ENCODE peak calls at places on chromosome 5, in ten cellular contexts. O is uterus, P is WTC11, K is psoas muscle, V is stomach, I is K562, Q is neural crest cell, S is PC-3, Z is endodermal cell, X is ascending aorta. T is an unnamed sample.

GRCh38 chr5:176774216-176775171 is 35.9 kb upstream of the UNC5A start:
- DNase-seq in O (no peak), P (no peak), K (no peak), V (no peak), I (no peak), Q (no peak), S (no peak), Z (peak; percentile 84), X (no peak), T (no peak)

GRCh38 chr5:14675865-14676300 is 11.4 kb downstream of the OTULIN start:
- DNase-seq in O (no peak), P (no peak), K (no peak), V (no peak), I (no peak), Q (no peak), S (no peak), Z (no peak), X (no peak), T (no peak)

GRCh38 chr5:79547982-79548381 is 34.0 kb upstream of the HOMER1 start:
- DNase-seq in O (no peak), P (no peak), K (no peak), V (no peak), I (no peak), Q (no peak), S (peak; percentile 83), Z (no peak), X (no peak), T (no peak)

GRCh38 chr5:120174089-120174488 is 290.0 kb upstream of the PRR16 start:
- DNase-seq in O (no peak), P (no peak), K (no peak), V (no peak), I (no peak), Q (no peak), S (no peak), Z (no peak), X (no peak), T (no peak)

GRCh38 chr5:39283231-39283818 is 64.0 kb upstream of the FYB1 start:
- DNase-seq in O (peak; percentile 48), P (peak; percentile 18), K (no peak), V (no peak), I (peak; percentile 33), Q (no peak), S (peak; percentile 90), Z (peak; percentile 80), X (no peak), T (peak; percentile 31)

GRCh38 chr5:126267435-126267834 is 155.8 kb upstream of the GRAMD2B start:
- DNase-seq in O (no peak), P (no peak), K (no peak), V (no peak), I (no peak), Q (no peak), S (peak; percentile 22), Z (no peak), X (no peak), T (no peak)

GRCh38 chr5:132070460-132071337 is 2.9 kb upstream of the CSF2 start:
- DNase-seq in O (no peak), P (no peak), K (no peak), V (no peak), I (peak; percentile 69), Q (no peak), S (no peak), Z (no peak), X (no peak), T (no peak)

GRCh38 chr5:45695011-45695667 is 1.0 kb downstream of the HCN1 start:
- DNase-seq in O (no peak), P (peak; percentile 31), K (no peak), V (no peak), I (no peak), Q (peak; percentile 3), S (no peak), Z (peak; percentile 70), X (no peak), T (peak; percentile 19)

GRCh38 chr5:101679816-101680215 is 616.3 kb downstream of the SLCO4C1 start:
- DNase-seq in O (no peak), P (no peak), K (no peak), V (no peak), I (no peak), Q (no peak), S (peak; percentile 27), Z (no peak), X (no peak), T (no peak)

GRCh38 chr5:89417515-89417914 is 534.5 kb upstream of the MEF2C start:
- DNase-seq in O (no peak), P (no peak), K (no peak), V (no peak), I (no peak), Q (no peak), S (no peak), Z (no peak), X (no peak), T (no peak)

GRCh38 chr5:88846434-88846833 is 36.5 kb downstream of the MEF2C start:
- DNase-seq in O (no peak), P (no peak), K (no peak), V (no peak), I (no peak), Q (no peak), S (no peak), Z (no peak), X (no peak), T (no peak)

GRCh38 chr5:148751025-148751424 is 75.4 kb upstream of the ADRB2 start:
- DNase-seq in O (no peak), P (no peak), K (no peak), V (no peak), I (no peak), Q (no peak), S (no peak), Z (no peak), X (no peak), T (no peak)

GRCh38 chr5:100950975-100951374 is 47.9 kb upstream of the ST8SIA4 start:
- DNase-seq in O (no peak), P (no peak), K (no peak), V (no peak), I (no peak), Q (no peak), S (no peak), Z (no peak), X (no peak), T (no peak)

GRCh38 chr5:145938699-145939531 is 2.5 kb downstream of the SH3RF2 start:
- DNase-seq in O (no peak), P (no peak), K (no peak), V (no peak), I (no peak), Q (no peak), S (no peak), Z (no peak), X (no peak), T (no peak)

GRCh38 chr5:4252322-4252721 is 656.7 kb downstream of the IRX1 start:
- DNase-seq in O (no peak), P (no peak), K (no peak), V (no peak), I (no peak), Q (no peak), S (no peak), Z (no peak), X (no peak), T (no peak)

DNA sequence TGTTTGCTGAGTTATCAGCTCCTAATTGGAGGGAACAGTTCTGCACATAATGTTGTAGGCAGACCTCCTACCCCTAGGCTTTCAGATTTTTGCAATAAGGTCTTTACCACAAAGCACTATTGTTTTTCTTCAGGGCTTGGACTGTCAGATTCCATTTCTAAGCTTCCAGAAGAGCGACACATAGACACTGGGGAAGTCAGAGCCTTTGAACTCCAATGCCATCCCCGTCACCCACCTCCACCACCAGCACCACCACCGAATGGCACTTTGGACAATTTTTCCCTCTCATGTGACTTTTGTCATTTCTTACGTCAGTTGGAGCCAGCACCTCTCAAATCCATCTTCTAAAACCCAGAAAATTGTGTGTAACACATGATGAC is 28.3 kb upstream of the SPRY4 start:
- DNase-seq in O (no peak), P (no peak), K (no peak), V (no peak), I (no peak), Q (no peak), S (no peak), Z (no peak), X (no peak), T (no peak)
- TF ChIP-seq CTCF in O (no peak), P (no peak), K (no peak), V (no peak), I (no peak), Q (no peak), S (no peak), Z (no peak), X (no peak), T (no peak)

GRCh38 chr5:171418982-171419662 is at the start of gene FGF18:
- DNase-seq in O (no peak), P (peak; percentile 76), K (peak; percentile 60), V (peak; percentile 44), I (peak; percentile 77), Q (peak; percentile 60), S (peak; percentile 50), Z (peak; percentile 92), X (no peak), T (no peak)
- TF ChIP-seq CTCF in O (no peak), P (no peak), K (no peak), V (no peak), I (no peak), Q (peak; percentile 46), S (peak; percentile 44), Z (no peak), X (no peak), T (peak; percentile 2)

GRCh38 chr5:133423031-133423617 is 189.2 kb downstream of the FSTL4 start:
- DNase-seq in O (no peak), P (no peak), K (no peak), V (no peak), I (no peak), Q (no peak), S (no peak), Z (no peak), X (no peak), T (no peak)

GRCh38 chr5:133421806-133422205 is 190.5 kb downstream of the FSTL4 start:
- DNase-seq in O (no peak), P (no peak), K (no peak), V (no peak), I (no peak), Q (no peak), S (no peak), Z (no peak), X (no peak), T (no peak)

GRCh38 chr5:133420440-133421301 is 191.7 kb downstream of the FSTL4 start:
- DNase-seq in O (no peak), P (no peak), K (no peak), V (no peak), I (no peak), Q (no peak), S (no peak), Z (peak; percentile 28), X (no peak), T (no peak)

GRCh38 chr5:133423618-133424282 is 188.6 kb downstream of the FSTL4 start:
- DNase-seq in O (no peak), P (peak; percentile 91), K (peak; percentile 65), V (peak; percentile 72), I (peak; percentile 88), Q (peak; percentile 85), S (peak; percentile 48), Z (peak; percentile 95), X (no peak), T (peak; percentile 95)

GRCh38 chr5:133421394-133421793 is 190.9 kb downstream of the FSTL4 start:
- DNase-seq in O (no peak), P (peak; percentile 73), K (no peak), V (no peak), I (peak; percentile 54), Q (peak; percentile 44), S (peak; percentile 44), Z (peak; percentile 90), X (no peak), T (no peak)
- TF ChIP-seq CTCF in O (no peak), P (peak; percentile 64), K (no peak), V (no peak), I (peak; percentile 73), Q (peak; percentile 56), S (peak; percentile 57), Z (peak; percentile 83), X (no peak), T (no peak)

GRCh38 chr5:138725153-138725884 is 27.9 kb upstream of the CTNNA1 start:
- DNase-seq in O (peak; percentile 34), P (peak; percentile 78), K (peak; percentile 28), V (peak; percentile 71), I (no peak), Q (peak; percentile 9), S (peak; percentile 91), Z (peak; percentile 93), X (no peak), T (no peak)
- TF ChIP-seq CTCF in O (no peak), P (peak; percentile 11), K (peak; percentile 37), V (no peak), I (peak; percentile 37), Q (no peak), S (peak; percentile 66), Z (peak; percentile 71), X (no peak), T (no peak)

T was measured in pancreas.